ENCODE peak calls at places on chromosomes 3 and 15, in five cellular contexts. T is NCI-H1092 treated with DMSO at 0.1 percent for 48 hours; H is CD8-positive, alpha-beta memory T cell; A is stimulated activated CD8-positive, alpha-beta memory T cell treated with anti-CD3 and anti-CD28 coated beads, Interleukin-15, amount 100 ng/mL, for 4 hours; R is fibroblast of mammary gland. I is an unnamed sample.

GRCh38 chr3:133282239-133282638 is 117.6 kb upstream of the BFSP2 start:
- DNase-seq in T (no peak), H (no peak), A (no peak), R (no peak), I (peak)

GRCh38 chr3:181417748-181418147 is 294.0 kb upstream of the SOX2 start:
- DNase-seq in A (no peak), H (no peak), R (peak), T (no peak), I (no peak)

GRCh38 chr3:96748139-96748538 is 66.3 kb upstream of the EPHA6 start:
- DNase-seq in T (no peak), A (no peak), R (no peak), H (no peak), I (no peak)

GRCh38 chr3:161100994-161101393 is 4.2 kb downstream of the B3GALNT1 start:
- DNase-seq in R (no peak), A (no peak), T (no peak), H (no peak), I (no peak)

GRCh38 chr3:115784739-115785571 is 161.6 kb downstream of the GAP43 start:
- DNase-seq in H (peak), T (no peak), R (peak), A (no peak), I (peak)

GRCh38 chr3:117719316-117719926 is 1009.8 kb downstream of the TUSC7 start:
- DNase-seq in H (no peak), R (peak), T (peak), A (no peak), I (peak)

GRCh38 chr3:127206154-127206553 is 13.2 kb downstream of the PRR23E start:
- DNase-seq in T (no peak), R (no peak), H (no peak), A (no peak), I (peak)

GRCh38 chr15:83290236-83290635 is 5.8 kb upstream of the BNC1 start:
- DNase-seq in R (no peak), H (no peak), T (no peak), A (no peak), I (no peak)

GRCh38 chr3:129890125-129890524 is 3.4 kb downstream of the TMCC1 start:
- DNase-seq in R (no peak), H (no peak), A (no peak), T (no peak), I (no peak)

GRCh38 chr15:37516628-37517027 is 416.3 kb upstream of the MEIS2 start:
- DNase-seq in H (no peak), T (no peak), A (no peak), R (no peak), I (no peak)

GRCh38 chr3:102790742-102791141 is 355.9 kb downstream of the ZPLD1 start:
- DNase-seq in R (peak), H (no peak), A (no peak), T (no peak), I (peak)

GRCh38 chr3:133884547-133885240 is 11.0 kb downstream of the RAB6B start:
- DNase-seq in T (no peak), A (no peak), R (no peak), H (no peak), I (peak)

GRCh38 chr3:82078246-82078645 is 316.8 kb upstream of the GBE1 start:
- DNase-seq in T (no peak), H (no peak), R (no peak), A (no peak), I (no peak)

GRCh38 chr15:69531302-69532027 is 78.8 kb downstream of the RPLP1 start:
- DNase-seq in A (no peak), T (peak), H (no peak), R (no peak), I (no peak)

GRCh38 chr15:36831915-36832310 is 252.5 kb downstream of the CDIN1 start:
- DNase-seq in R (no peak), T (no peak), A (no peak), H (no peak), I (no peak)

GRCh38 chr15:59138243-59138642 is 33.3 kb downstream of the CCNB2 start:
- DNase-seq in A (peak), H (peak), R (peak), T (peak), I (peak)

GRCh38 chr15:96047255-96047931 is 283.1 kb upstream of the NR2F2 start:
- DNase-seq in R (peak), A (no peak), H (no peak), T (no peak), I (peak)

GRCh38 chr3:116342499-116342898 is 102.8 kb downstream of the LSAMP start:
- DNase-seq in T (no peak), H (no peak), A (no peak), R (no peak), I (no peak)